ENCODE peak calls at places on chromosome 5, in eight cellular contexts. K is coronary artery, A is tibial artery, I is GM12865, W is thyroid gland, M is AG04450, F is testis, U is transverse colon. C is an unnamed sample.

GRCh38 chr5:115324021-115324420 is 27.6 kb upstream of the CCDC112 start:
- DNase-seq in K (no peak), A (no peak), I (no peak), W (no peak), M (no peak), F (no peak), U (no peak), C (no peak)

GRCh38 chr5:78077369-78078068 is 217.0 kb downstream of the AP3B1 start:
- DNase-seq in K (no peak), A (no peak), I (no peak), W (no peak), M (no peak), F (no peak), U (no peak), C (no peak)

GRCh38 chr5:141655020-141655419 is 3.8 kb upstream of the FCHSD1 start:
- DNase-seq in K (no peak), A (no peak), I (no peak), W (no peak), M (no peak), F (no peak), U (no peak), C (no peak)

GRCh38 chr5:31119938-31120641 is 73.4 kb upstream of the CDH6 start:
- DNase-seq in K (no peak), A (no peak), I (no peak), W (no peak), M (no peak), F (no peak), U (no peak), C (peak; percentile 55)

GRCh38 chr5:174271316-174271715 is 225.8 kb downstream of the NSG2 start:
- DNase-seq in K (no peak), A (no peak), I (peak; percentile 21), W (no peak), M (no peak), F (no peak), U (peak; percentile 49), C (no peak)

GRCh38 chr5:42800748-42801330 is 10.9 kb downstream of the SELENOP start:
- DNase-seq in K (no peak), A (no peak), I (no peak), W (no peak), M (no peak), F (no peak), U (no peak), C (no peak)

GRCh38 chr5:61675015-61675692 is 343.1 kb downstream of the ZSWIM6 start:
- DNase-seq in K (no peak), A (no peak), I (no peak), W (no peak), M (no peak), F (peak; percentile 49), U (peak; percentile 42), C (peak; percentile 4)

GRCh38 chr5:75961814-75962213 is 121.4 kb upstream of the SV2C start:
- DNase-seq in K (no peak), A (no peak), I (no peak), W (no peak), M (no peak), F (no peak), U (no peak), C (no peak)

GRCh38 chr5:3325206-3325605 is 270.4 kb upstream of the IRX1 start:
- DNase-seq in K (no peak), A (no peak), I (no peak), W (no peak), M (no peak), F (no peak), U (no peak), C (no peak)

GRCh38 chr5:134567651-134568338 is 42.3 kb downstream of the JADE2 start:
- DNase-seq in K (no peak), A (peak; percentile 81), I (no peak), W (no peak), M (no peak), F (peak; percentile 49), U (peak; percentile 34), C (no peak)

GRCh38 chr5:141001854-141002666 is 35.8 kb downstream of the PCDHAC2 start:
- DNase-seq in K (no peak), A (no peak), I (no peak), W (peak; percentile 52), M (no peak), F (peak; percentile 45), U (peak; percentile 8), C (no peak)

GRCh38 chr5:140043508-140043872 is 391 bp upstream of the NRG2 start:
- DNase-seq in K (no peak), A (no peak), I (peak; percentile 67), W (no peak), M (no peak), F (peak; percentile 49), U (no peak), C (no peak)

GRCh38 chr5:31271567-31271966 is 78.1 kb downstream of the CDH6 start:
- DNase-seq in K (no peak), A (no peak), I (no peak), W (no peak), M (no peak), F (no peak), U (no peak), C (no peak)

GRCh38 chr5:76084496-76085285 is 1.5 kb downstream of the SV2C start:
- DNase-seq in K (no peak), A (no peak), I (no peak), W (peak; percentile 49), M (no peak), F (peak; percentile 15), U (no peak), C (no peak)

GRCh38 chr5:88544616-88545150 is 276.0 kb upstream of the TMEM161B start:
- DNase-seq in K (no peak), A (no peak), I (no peak), W (no peak), M (no peak), F (no peak), U (no peak), C (no peak)

GRCh38 chr5:100761192-100761591 is 141.9 kb downstream of the ST8SIA4 start:
- DNase-seq in K (no peak), A (no peak), I (no peak), W (no peak), M (no peak), F (no peak), U (no peak), C (no peak)

GRCh38 chr5:162047279-162047678 is 20.3 kb upstream of the GABRG2 start:
- DNase-seq in K (no peak), A (no peak), I (no peak), W (no peak), M (no peak), F (no peak), U (no peak), C (no peak)

DNA sequence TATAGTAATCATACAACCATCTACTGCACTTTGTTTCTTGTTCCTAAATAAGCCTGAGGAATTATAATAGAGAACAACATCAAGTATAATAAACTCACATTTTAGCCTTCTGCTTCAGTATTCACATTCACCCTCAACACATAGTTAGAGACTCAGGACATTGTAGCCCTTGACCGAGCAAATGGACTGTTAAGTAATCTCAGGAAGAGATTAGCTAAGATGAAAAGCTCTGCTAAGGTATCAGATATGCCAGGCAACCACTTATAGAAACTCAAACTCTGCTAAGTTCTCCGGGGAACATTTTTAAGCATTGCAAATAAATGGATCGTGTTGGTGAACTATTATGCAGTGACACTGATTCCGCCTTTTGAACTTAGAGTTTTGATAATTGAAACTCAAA is 252.0 kb downstream of the DTWD2 start:
- DNase-seq in K (no peak), A (no peak), I (no peak), W (no peak), M (no peak), F (no peak), U (no peak), C (no peak)
- H3K4me3 ChIP-seq in K (no peak overlapping the region), A (no peak overlapping the region), I (no peak overlapping the region), W (no peak overlapping the region), M (no peak overlapping the region), F (no peak overlapping the region), U (no peak overlapping the region), C (no peak overlapping the region)

GRCh38 chr5:37812365-37812764 is 27.5 kb downstream of the GDNF start:
- DNase-seq in K (no peak), A (no peak), I (peak; percentile 24), W (no peak), M (no peak), F (no peak), U (no peak), C (no peak)
- TF ChIP-seq CTCF in K (no peak), A (no peak), I (no peak), W (no peak), M (no peak), F (no peak), U (no peak), C (no peak)

DNA sequence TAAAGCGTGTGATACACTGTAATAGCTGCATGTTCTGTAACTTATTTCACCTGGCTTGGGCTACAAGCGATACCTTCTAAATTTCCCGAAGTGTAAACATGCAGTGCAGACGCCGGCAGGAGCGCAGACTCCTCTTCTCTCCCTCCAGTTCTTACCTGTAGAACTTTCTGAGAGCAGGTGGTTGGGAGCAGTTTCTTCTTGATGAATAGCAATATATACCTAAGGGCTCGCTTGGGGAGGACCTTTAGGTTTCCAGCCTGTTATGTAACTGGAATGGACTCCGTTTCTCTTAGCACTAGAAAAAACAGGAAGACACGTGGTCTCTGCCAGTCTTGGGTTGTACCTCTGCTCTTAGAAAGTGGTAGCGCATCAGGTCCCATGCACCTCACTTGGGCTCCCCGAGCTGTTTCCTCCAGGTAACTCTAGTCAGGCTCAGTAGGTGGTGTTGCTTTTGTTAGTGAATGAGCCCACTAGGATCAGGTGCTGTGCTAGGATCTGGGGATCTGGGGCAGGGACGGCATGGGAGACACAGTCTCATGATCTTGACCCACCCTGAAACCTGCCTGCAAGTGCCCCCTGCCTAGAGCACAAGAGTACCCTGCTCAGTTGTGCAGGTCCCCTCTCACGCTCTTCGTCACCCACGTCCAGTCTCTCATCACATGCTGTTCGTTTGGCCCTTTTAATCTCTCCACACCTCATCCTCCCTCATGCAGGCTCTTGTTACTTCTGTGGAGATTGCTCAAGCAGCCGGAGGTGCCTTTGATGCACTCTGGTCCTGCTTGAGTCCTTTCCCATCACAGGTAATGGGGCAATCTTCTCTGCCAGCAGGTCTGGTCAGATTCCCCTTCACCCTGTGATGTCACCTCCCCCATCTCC is 2.8 kb downstream of the TENT4A start:
- DNase-seq in K (peak; percentile 67), A (no peak), I (no peak), W (no peak), M (no peak), F (no peak), U (no peak), C (peak; percentile 49)
- H3K4me3 ChIP-seq in K (peak overlapping the region; percentile 90), A (peak overlapping the region; percentile 80), I (peak overlapping the region; percentile 86), W (no peak overlapping the region), M (peak overlapping the region; percentile 78), F (no peak overlapping the region), U (peak overlapping the region; percentile 7), C (peak overlapping the region; percentile 87)

DNA sequence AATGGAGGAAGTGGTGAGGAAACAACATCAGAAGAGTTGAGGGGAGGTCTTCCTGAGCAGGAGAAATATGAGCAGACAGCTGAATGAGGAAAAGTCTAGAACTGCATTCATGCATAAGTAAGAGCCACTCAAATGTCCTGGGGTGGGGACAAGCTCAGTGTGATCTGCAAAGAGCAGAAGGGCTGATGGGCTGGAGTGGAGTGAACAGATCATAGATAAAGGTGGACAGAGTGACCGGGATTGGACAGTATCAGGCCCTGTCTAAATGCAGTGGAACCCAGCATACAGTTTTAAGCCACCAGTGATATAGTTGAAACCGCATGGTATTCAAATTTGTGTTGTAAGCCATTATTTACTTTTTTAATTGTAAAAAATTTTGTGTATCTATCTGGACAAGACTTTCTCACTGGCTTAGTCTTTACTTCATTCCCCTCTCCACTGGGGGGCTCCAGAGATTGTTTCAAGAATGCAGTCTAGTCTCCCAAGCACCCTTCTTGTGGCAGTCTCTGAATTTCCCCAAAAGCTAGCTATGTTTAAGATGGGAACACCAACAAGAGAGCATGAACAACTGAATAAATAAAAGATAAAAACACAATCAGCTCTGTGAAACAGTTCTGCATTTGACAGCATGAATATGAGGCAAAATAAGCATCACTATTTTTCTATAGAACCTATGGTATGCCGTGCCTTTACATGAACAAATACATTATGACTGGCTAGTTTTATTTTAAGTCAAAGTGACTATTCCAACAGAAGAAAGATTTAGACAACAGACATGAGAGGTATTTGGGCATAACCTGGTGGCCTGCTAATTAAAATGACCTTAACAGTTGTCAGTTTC is 10.7 kb upstream of the STK32A start:
- DNase-seq in K (no peak), A (peak; percentile 52), I (peak; percentile 7), W (peak; percentile 42), M (no peak), F (peak; percentile 62), U (peak; percentile 16), C (peak; percentile 37)
- TF ChIP-seq CTCF in K (peak; percentile 49), A (peak; percentile 81), I (peak; percentile 38), W (peak; percentile 41), M (peak; percentile 72), F (peak; percentile 67), U (peak; percentile 64), C (peak; percentile 34)

C was measured in NB4.